ENCODE peak calls at places on chromosome 5, in eight cellular contexts. One of them, this sample, is unnamed.

GRCh38 chr5:155049569-155050383 is 36.2 kb downstream of the KIF4B start:
- DNase-seq in hepatocyte: peak; percentile 42
- DNase-seq in right lobe of liver: no peak
- DNase-seq in cardiac muscle cell: peak; percentile 24
- DNase-seq in GM12878: no peak
- DNase-seq in tibial artery: no peak
- DNase-seq in mesenchymal stem cell: peak; percentile 12
- DNase-seq in fibroblast of mammary gland: no peak
- DNase-seq in this sample: peak; percentile 1

GRCh38 chr5:2762744-2763532 is 11.5 kb upstream of the IRX2 start:
- DNase-seq in hepatocyte: no peak
- DNase-seq in right lobe of liver: no peak
- DNase-seq in cardiac muscle cell: no peak
- DNase-seq in GM12878: no peak
- DNase-seq in tibial artery: no peak
- DNase-seq in mesenchymal stem cell: no peak
- DNase-seq in fibroblast of mammary gland: no peak
- DNase-seq in this sample: no peak

GRCh38 chr5:8650197-8650596 is 781.2 kb downstream of the MTRR start:
- DNase-seq in hepatocyte: no peak
- DNase-seq in right lobe of liver: no peak
- DNase-seq in cardiac muscle cell: no peak
- DNase-seq in GM12878: no peak
- DNase-seq in tibial artery: no peak
- DNase-seq in mesenchymal stem cell: no peak
- DNase-seq in fibroblast of mammary gland: no peak
- DNase-seq in this sample: peak; percentile 27

GRCh38 chr5:139951296-139951924 is 91.7 kb downstream of the NRG2 start:
- DNase-seq in hepatocyte: no peak
- DNase-seq in right lobe of liver: no peak
- DNase-seq in cardiac muscle cell: no peak
- DNase-seq in GM12878: no peak
- DNase-seq in tibial artery: no peak
- DNase-seq in mesenchymal stem cell: no peak
- DNase-seq in fibroblast of mammary gland: no peak
- DNase-seq in this sample: no peak

GRCh38 chr5:157308826-157309465 is 43.0 kb downstream of the CYFIP2 start:
- DNase-seq in hepatocyte: no peak
- DNase-seq in right lobe of liver: no peak
- DNase-seq in cardiac muscle cell: peak; percentile 35
- DNase-seq in GM12878: peak; percentile 27
- DNase-seq in tibial artery: no peak
- DNase-seq in mesenchymal stem cell: peak; percentile 15
- DNase-seq in fibroblast of mammary gland: peak; percentile 73
- DNase-seq in this sample: peak; percentile 6

GRCh38 chr5:40291338-40291737 is 388.4 kb upstream of the PTGER4 start:
- DNase-seq in hepatocyte: no peak
- DNase-seq in right lobe of liver: no peak
- DNase-seq in cardiac muscle cell: peak; percentile 16
- DNase-seq in GM12878: no peak
- DNase-seq in tibial artery: no peak
- DNase-seq in mesenchymal stem cell: peak; percentile 6
- DNase-seq in fibroblast of mammary gland: peak; percentile 45
- DNase-seq in this sample: peak; percentile 36

GRCh38 chr5:12672141-12672540 is 767.9 kb upstream of the CTNND2 start:
- DNase-seq in hepatocyte: no peak
- DNase-seq in right lobe of liver: no peak
- DNase-seq in cardiac muscle cell: no peak
- DNase-seq in GM12878: no peak
- DNase-seq in tibial artery: no peak
- DNase-seq in mesenchymal stem cell: no peak
- DNase-seq in fibroblast of mammary gland: no peak
- DNase-seq in this sample: no peak

GRCh38 chr5:123785160-123786001 is 273.4 kb downstream of the CSNK1G3 start:
- DNase-seq in hepatocyte: peak; percentile 38
- DNase-seq in right lobe of liver: no peak
- DNase-seq in cardiac muscle cell: peak; percentile 50
- DNase-seq in GM12878: no peak
- DNase-seq in tibial artery: no peak
- DNase-seq in mesenchymal stem cell: peak; percentile 47
- DNase-seq in fibroblast of mammary gland: peak; percentile 77
- DNase-seq in this sample: peak; percentile 75

GRCh38 chr5:93209476-93209875 is 371.5 kb downstream of the NR2F1-AS1 start:
- DNase-seq in hepatocyte: no peak
- DNase-seq in right lobe of liver: no peak
- DNase-seq in cardiac muscle cell: no peak
- DNase-seq in GM12878: no peak
- DNase-seq in tibial artery: no peak
- DNase-seq in mesenchymal stem cell: no peak
- DNase-seq in fibroblast of mammary gland: no peak
- DNase-seq in this sample: no peak

GRCh38 chr5:60846298-60846697 is 2.2 kb upstream of the ELOVL7 start:
- DNase-seq in hepatocyte: no peak
- DNase-seq in right lobe of liver: no peak
- DNase-seq in cardiac muscle cell: no peak
- DNase-seq in GM12878: no peak
- DNase-seq in tibial artery: no peak
- DNase-seq in mesenchymal stem cell: no peak
- DNase-seq in fibroblast of mammary gland: no peak
- DNase-seq in this sample: no peak

GRCh38 chr5:38556599-38557308 is at the start of gene LIFR:
- DNase-seq in hepatocyte: peak; percentile 92
- DNase-seq in right lobe of liver: peak; percentile 77
- DNase-seq in cardiac muscle cell: peak; percentile 92
- DNase-seq in GM12878: no peak
- DNase-seq in tibial artery: peak; percentile 91
- DNase-seq in mesenchymal stem cell: peak; percentile 86
- DNase-seq in fibroblast of mammary gland: peak; percentile 77
- DNase-seq in this sample: peak; percentile 83

GRCh38 chr5:125530833-125531610 is 784.6 kb upstream of the ZNF608 start:
- DNase-seq in hepatocyte: no peak
- DNase-seq in right lobe of liver: no peak
- DNase-seq in cardiac muscle cell: no peak
- DNase-seq in GM12878: no peak
- DNase-seq in tibial artery: no peak
- DNase-seq in mesenchymal stem cell: no peak
- DNase-seq in fibroblast of mammary gland: no peak
- DNase-seq in this sample: no peak

GRCh38 chr5:61303348-61303747 is 28.7 kb upstream of the ZSWIM6 start:
- DNase-seq in hepatocyte: no peak
- DNase-seq in right lobe of liver: no peak
- DNase-seq in cardiac muscle cell: peak; percentile 29
- DNase-seq in GM12878: no peak
- DNase-seq in tibial artery: no peak
- DNase-seq in mesenchymal stem cell: no peak
- DNase-seq in fibroblast of mammary gland: no peak
- DNase-seq in this sample: no peak

GRCh38 chr5:79075646-79076426 is 6.3 kb downstream of the BHMT2 start:
- DNase-seq in hepatocyte: no peak
- DNase-seq in right lobe of liver: peak; percentile 65
- DNase-seq in cardiac muscle cell: no peak
- DNase-seq in GM12878: no peak
- DNase-seq in tibial artery: no peak
- DNase-seq in mesenchymal stem cell: no peak
- DNase-seq in fibroblast of mammary gland: peak; percentile 11
- DNase-seq in this sample: no peak

GRCh38 chr5:14428302-14429081 is 153.1 kb upstream of the OTULINL start:
- DNase-seq in hepatocyte: no peak
- DNase-seq in right lobe of liver: no peak
- DNase-seq in cardiac muscle cell: no peak
- DNase-seq in GM12878: no peak
- DNase-seq in tibial artery: no peak
- DNase-seq in mesenchymal stem cell: peak; percentile 79
- DNase-seq in fibroblast of mammary gland: peak; percentile 70
- DNase-seq in this sample: peak; percentile 73

GRCh38 chr5:159184236-159184635 is 25.1 kb downstream of the RNF145 start:
- DNase-seq in hepatocyte: no peak
- DNase-seq in right lobe of liver: no peak
- DNase-seq in cardiac muscle cell: peak; percentile 50
- DNase-seq in GM12878: no peak
- DNase-seq in tibial artery: no peak
- DNase-seq in mesenchymal stem cell: peak; percentile 66
- DNase-seq in fibroblast of mammary gland: no peak
- DNase-seq in this sample: no peak

GRCh38 chr5:147763791-147764525 is 18.6 kb downstream of the JAKMIP2 start:
- DNase-seq in hepatocyte: no peak
- DNase-seq in right lobe of liver: no peak
- DNase-seq in cardiac muscle cell: peak; percentile 82
- DNase-seq in GM12878: no peak
- DNase-seq in tibial artery: no peak
- DNase-seq in mesenchymal stem cell: peak; percentile 72
- DNase-seq in fibroblast of mammary gland: peak; percentile 11
- DNase-seq in this sample: peak; percentile 83

GRCh38 chr5:173472164-173472563 is 143.9 kb upstream of the STC2 start:
- DNase-seq in hepatocyte: peak; percentile 53
- DNase-seq in right lobe of liver: no peak
- DNase-seq in cardiac muscle cell: peak; percentile 98
- DNase-seq in GM12878: no peak
- DNase-seq in tibial artery: peak; percentile 89
- DNase-seq in mesenchymal stem cell: peak; percentile 94
- DNase-seq in fibroblast of mammary gland: peak; percentile 99
- DNase-seq in this sample: peak; percentile 99

GRCh38 chr5:164048527-164048926 is 543.1 kb downstream of the MAT2B start:
- DNase-seq in hepatocyte: no peak
- DNase-seq in right lobe of liver: no peak
- DNase-seq in cardiac muscle cell: peak; percentile 62
- DNase-seq in GM12878: no peak
- DNase-seq in tibial artery: no peak
- DNase-seq in mesenchymal stem cell: peak; percentile 21
- DNase-seq in fibroblast of mammary gland: peak; percentile 25
- DNase-seq in this sample: peak; percentile 20

GRCh38 chr5:113606298-113607134 is 93.0 kb downstream of the YTHDC2 start:
- DNase-seq in hepatocyte: peak; percentile 84
- DNase-seq in right lobe of liver: no peak
- DNase-seq in cardiac muscle cell: peak; percentile 81
- DNase-seq in GM12878: peak; percentile 7
- DNase-seq in tibial artery: no peak
- DNase-seq in mesenchymal stem cell: peak; percentile 67
- DNase-seq in fibroblast of mammary gland: peak; percentile 60
- DNase-seq in this sample: peak; percentile 55
- H3K4me3 ChIP-seq in hepatocyte: no peak overlapping the region
- H3K4me3 ChIP-seq in right lobe of liver: no peak overlapping the region
- H3K4me3 ChIP-seq in cardiac muscle cell: no peak overlapping the region
- H3K4me3 ChIP-seq in GM12878: no peak overlapping the region
- H3K4me3 ChIP-seq in tibial artery: no peak overlapping the region
- H3K4me3 ChIP-seq in mesenchymal stem cell: no peak overlapping the region
- H3K4me3 ChIP-seq in fibroblast of mammary gland: peak overlapping the region; percentile 4
- H3K4me3 ChIP-seq in this sample: no peak overlapping the region

DNA sequence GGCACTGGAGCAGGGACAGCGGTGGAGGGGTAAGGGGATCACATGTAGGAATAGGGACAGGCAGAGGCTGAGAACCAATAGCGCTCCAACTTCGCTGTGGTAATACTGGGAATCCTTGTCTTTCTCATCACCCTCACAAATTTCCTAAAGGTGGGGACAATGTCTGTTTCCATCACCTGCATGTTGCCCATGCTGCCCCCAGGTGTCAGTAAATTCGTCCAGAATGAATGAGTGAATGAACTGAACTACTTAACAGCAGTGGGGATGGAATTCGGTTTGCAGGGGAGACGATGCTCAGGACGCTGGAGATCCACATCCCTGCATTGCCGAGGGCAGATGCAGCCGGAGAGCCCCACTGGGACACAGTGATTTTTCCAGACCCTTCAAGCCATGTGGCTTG is 129.9 kb downstream of the PDZD2 start:
- DNase-seq in hepatocyte: no peak
- DNase-seq in right lobe of liver: no peak
- DNase-seq in cardiac muscle cell: no peak
- DNase-seq in GM12878: no peak
- DNase-seq in tibial artery: no peak
- DNase-seq in mesenchymal stem cell: no peak
- DNase-seq in fibroblast of mammary gland: no peak
- DNase-seq in this sample: no peak
- H3K4me3 ChIP-seq in hepatocyte: no peak overlapping the region
- H3K4me3 ChIP-seq in right lobe of liver: no peak overlapping the region
- H3K4me3 ChIP-seq in cardiac muscle cell: no peak overlapping the region
- H3K4me3 ChIP-seq in GM12878: no peak overlapping the region
- H3K4me3 ChIP-seq in tibial artery: no peak overlapping the region
- H3K4me3 ChIP-seq in mesenchymal stem cell: no peak overlapping the region
- H3K4me3 ChIP-seq in fibroblast of mammary gland: no peak overlapping the region
- H3K4me3 ChIP-seq in this sample: no peak overlapping the region

GRCh38 chr5:59092758-59093157 is 509.9 kb downstream of the RAB3C start:
- DNase-seq in hepatocyte: no peak
- DNase-seq in right lobe of liver: no peak
- DNase-seq in cardiac muscle cell: no peak
- DNase-seq in GM12878: no peak
- DNase-seq in tibial artery: no peak
- DNase-seq in mesenchymal stem cell: no peak
- DNase-seq in fibroblast of mammary gland: no peak
- DNase-seq in this sample: no peak
- H3K4me3 ChIP-seq in hepatocyte: peak overlapping the region; percentile 22
- H3K4me3 ChIP-seq in right lobe of liver: peak overlapping the region; percentile 12
- H3K4me3 ChIP-seq in cardiac muscle cell: no peak overlapping the region
- H3K4me3 ChIP-seq in GM12878: no peak overlapping the region
- H3K4me3 ChIP-seq in tibial artery: no peak overlapping the region
- H3K4me3 ChIP-seq in mesenchymal stem cell: peak overlapping the region; percentile 80
- H3K4me3 ChIP-seq in fibroblast of mammary gland: peak overlapping the region; percentile 45
- H3K4me3 ChIP-seq in this sample: no peak overlapping the region

DNA sequence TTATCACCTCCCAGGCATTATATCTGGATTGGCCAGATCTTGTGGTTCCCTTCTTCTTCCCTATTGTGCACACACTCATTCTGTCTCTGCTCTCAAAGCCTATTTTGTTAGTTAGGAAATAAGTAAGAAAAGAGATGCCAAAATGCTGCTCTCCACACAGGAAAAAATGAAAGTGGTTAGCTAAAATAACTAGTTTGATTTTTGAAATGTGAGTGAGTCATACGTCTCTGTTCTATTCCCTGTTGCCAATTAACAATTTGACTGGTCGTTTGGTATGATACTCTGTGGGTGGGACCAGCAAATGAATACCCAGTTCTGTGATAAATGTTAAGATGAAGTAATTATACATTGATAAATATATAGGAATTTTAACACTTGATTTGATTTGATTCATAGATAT is 28.2 kb downstream of the LMNB1 start:
- DNase-seq in hepatocyte: no peak
- DNase-seq in right lobe of liver: no peak
- DNase-seq in cardiac muscle cell: peak; percentile 65
- DNase-seq in GM12878: no peak
- DNase-seq in tibial artery: no peak
- DNase-seq in mesenchymal stem cell: no peak
- DNase-seq in fibroblast of mammary gland: peak; percentile 77
- DNase-seq in this sample: peak; percentile 63
- H3K4me3 ChIP-seq in hepatocyte: no peak overlapping the region
- H3K4me3 ChIP-seq in right lobe of liver: no peak overlapping the region
- H3K4me3 ChIP-seq in cardiac muscle cell: no peak overlapping the region
- H3K4me3 ChIP-seq in GM12878: no peak overlapping the region
- H3K4me3 ChIP-seq in tibial artery: no peak overlapping the region
- H3K4me3 ChIP-seq in mesenchymal stem cell: no peak overlapping the region
- H3K4me3 ChIP-seq in fibroblast of mammary gland: no peak overlapping the region
- H3K4me3 ChIP-seq in this sample: no peak overlapping the region

GRCh38 chr5:149464796-149465489 is 85.9 kb upstream of the IL17B start:
- DNase-seq in hepatocyte: peak; percentile 60
- DNase-seq in right lobe of liver: no peak
- DNase-seq in cardiac muscle cell: peak; percentile 72
- DNase-seq in GM12878: no peak
- DNase-seq in tibial artery: peak; percentile 85
- DNase-seq in mesenchymal stem cell: peak; percentile 88
- DNase-seq in fibroblast of mammary gland: peak; percentile 82
- DNase-seq in this sample: peak; percentile 66
- H3K4me3 ChIP-seq in hepatocyte: no peak overlapping the region
- H3K4me3 ChIP-seq in right lobe of liver: no peak overlapping the region
- H3K4me3 ChIP-seq in cardiac muscle cell: no peak overlapping the region
- H3K4me3 ChIP-seq in GM12878: no peak overlapping the region
- H3K4me3 ChIP-seq in tibial artery: no peak overlapping the region
- H3K4me3 ChIP-seq in mesenchymal stem cell: no peak overlapping the region
- H3K4me3 ChIP-seq in fibroblast of mammary gland: no peak overlapping the region
- H3K4me3 ChIP-seq in this sample: no peak overlapping the region

This sample was measured in astrocyte of the spinal cord.